ENCODE peak calls at places on chromosomes 13 and 19, in eight cellular contexts. One of them, this sample, is unnamed. For H3K4me1 and H3K9me3, the result is how much of the 10 kb centered on the place peaks cover.

GRCh38 chr19:5246554-5247155 is 94.0 kb downstream of the PTPRS start:
- DNase-seq in right lobe of liver: no peak
- DNase-seq in psoas muscle: no peak
- DNase-seq in tibial artery: no peak
- DNase-seq in gastrocnemius medialis: no peak
- DNase-seq in left ventricle myocardium inferior: no peak
- DNase-seq in esophagus muscularis mucosa: no peak
- DNase-seq in endothelial cell of umbilical vein: no peak
- DNase-seq in this sample: no peak

GRCh38 chr13:73060251-73061160 is 1.7 kb downstream of the KLF5 start:
- DNase-seq in right lobe of liver: no peak
- DNase-seq in psoas muscle: peak
- DNase-seq in tibial artery: peak
- DNase-seq in gastrocnemius medialis: peak
- DNase-seq in left ventricle myocardium inferior: no peak
- DNase-seq in esophagus muscularis mucosa: no peak
- DNase-seq in endothelial cell of umbilical vein: peak
- DNase-seq in this sample: no peak

GRCh38 chr19:14616310-14616870 is 33.5 kb downstream of the CLEC17A start:
- DNase-seq in right lobe of liver: no peak
- DNase-seq in psoas muscle: no peak
- DNase-seq in tibial artery: no peak
- DNase-seq in gastrocnemius medialis: no peak
- DNase-seq in left ventricle myocardium inferior: no peak
- DNase-seq in esophagus muscularis mucosa: no peak
- DNase-seq in endothelial cell of umbilical vein: no peak
- DNase-seq in this sample: peak

GRCh38 chr19:47001584-47001983 is 18.1 kb upstream of the NPAS1 start:
- DNase-seq in right lobe of liver: no peak
- DNase-seq in psoas muscle: no peak
- DNase-seq in tibial artery: no peak
- DNase-seq in gastrocnemius medialis: no peak
- DNase-seq in left ventricle myocardium inferior: no peak
- DNase-seq in esophagus muscularis mucosa: no peak
- DNase-seq in endothelial cell of umbilical vein: no peak
- DNase-seq in this sample: no peak

GRCh38 chr19:16850133-16850532 is 20.9 kb downstream of the SIN3B start:
- DNase-seq in right lobe of liver: no peak
- DNase-seq in psoas muscle: no peak
- DNase-seq in tibial artery: no peak
- DNase-seq in gastrocnemius medialis: no peak
- DNase-seq in left ventricle myocardium inferior: no peak
- DNase-seq in esophagus muscularis mucosa: no peak
- DNase-seq in endothelial cell of umbilical vein: no peak
- DNase-seq in this sample: no peak

GRCh38 chr19:16588089-16588823 is 16.0 kb upstream of the SLC35E1 start:
- DNase-seq in right lobe of liver: no peak
- DNase-seq in psoas muscle: peak
- DNase-seq in tibial artery: no peak
- DNase-seq in gastrocnemius medialis: peak
- DNase-seq in left ventricle myocardium inferior: no peak
- DNase-seq in esophagus muscularis mucosa: no peak
- DNase-seq in endothelial cell of umbilical vein: peak
- DNase-seq in this sample: no peak

GRCh38 chr13:80054806-80055205 is 286.1 kb downstream of the SPRY2 start:
- DNase-seq in right lobe of liver: no peak
- DNase-seq in psoas muscle: no peak
- DNase-seq in tibial artery: no peak
- DNase-seq in gastrocnemius medialis: no peak
- DNase-seq in left ventricle myocardium inferior: no peak
- DNase-seq in esophagus muscularis mucosa: no peak
- DNase-seq in endothelial cell of umbilical vein: no peak
- DNase-seq in this sample: no peak

GRCh38 chr19:30679286-30679685 is 307.1 kb downstream of the ZNF536 start:
- DNase-seq in right lobe of liver: no peak
- DNase-seq in psoas muscle: no peak
- DNase-seq in tibial artery: no peak
- DNase-seq in gastrocnemius medialis: no peak
- DNase-seq in left ventricle myocardium inferior: no peak
- DNase-seq in esophagus muscularis mucosa: no peak
- DNase-seq in endothelial cell of umbilical vein: no peak
- DNase-seq in this sample: no peak

GRCh38 chr19:46759817-46760333 is 13.6 kb upstream of the STRN4 start:
- DNase-seq in right lobe of liver: no peak
- DNase-seq in psoas muscle: no peak
- DNase-seq in tibial artery: peak
- DNase-seq in gastrocnemius medialis: peak
- DNase-seq in left ventricle myocardium inferior: no peak
- DNase-seq in esophagus muscularis mucosa: no peak
- DNase-seq in endothelial cell of umbilical vein: no peak
- DNase-seq in this sample: no peak

GRCh38 chr19:10748924-10749434 is 31.1 kb downstream of the DNM2 start:
- DNase-seq in right lobe of liver: peak
- DNase-seq in psoas muscle: no peak
- DNase-seq in tibial artery: no peak
- DNase-seq in gastrocnemius medialis: no peak
- DNase-seq in left ventricle myocardium inferior: peak
- DNase-seq in esophagus muscularis mucosa: no peak
- DNase-seq in endothelial cell of umbilical vein: peak
- DNase-seq in this sample: peak

GRCh38 chr19:10747674-10748073 is 29.8 kb downstream of the DNM2 start:
- DNase-seq in right lobe of liver: no peak
- DNase-seq in psoas muscle: no peak
- DNase-seq in tibial artery: no peak
- DNase-seq in gastrocnemius medialis: no peak
- DNase-seq in left ventricle myocardium inferior: no peak
- DNase-seq in esophagus muscularis mucosa: no peak
- DNase-seq in endothelial cell of umbilical vein: no peak
- DNase-seq in this sample: no peak

GRCh38 chr19:10749435-10750384 is 31.8 kb downstream of the DNM2 start:
- DNase-seq in right lobe of liver: no peak
- DNase-seq in psoas muscle: no peak
- DNase-seq in tibial artery: no peak
- DNase-seq in gastrocnemius medialis: no peak
- DNase-seq in left ventricle myocardium inferior: no peak
- DNase-seq in esophagus muscularis mucosa: no peak
- DNase-seq in endothelial cell of umbilical vein: no peak
- DNase-seq in this sample: peak

GRCh38 chr19:10747271-10747670 is 29.4 kb downstream of the DNM2 start:
- DNase-seq in right lobe of liver: no peak
- DNase-seq in psoas muscle: no peak
- DNase-seq in tibial artery: no peak
- DNase-seq in gastrocnemius medialis: peak
- DNase-seq in left ventricle myocardium inferior: no peak
- DNase-seq in esophagus muscularis mucosa: no peak
- DNase-seq in endothelial cell of umbilical vein: no peak
- DNase-seq in this sample: no peak

DNA sequence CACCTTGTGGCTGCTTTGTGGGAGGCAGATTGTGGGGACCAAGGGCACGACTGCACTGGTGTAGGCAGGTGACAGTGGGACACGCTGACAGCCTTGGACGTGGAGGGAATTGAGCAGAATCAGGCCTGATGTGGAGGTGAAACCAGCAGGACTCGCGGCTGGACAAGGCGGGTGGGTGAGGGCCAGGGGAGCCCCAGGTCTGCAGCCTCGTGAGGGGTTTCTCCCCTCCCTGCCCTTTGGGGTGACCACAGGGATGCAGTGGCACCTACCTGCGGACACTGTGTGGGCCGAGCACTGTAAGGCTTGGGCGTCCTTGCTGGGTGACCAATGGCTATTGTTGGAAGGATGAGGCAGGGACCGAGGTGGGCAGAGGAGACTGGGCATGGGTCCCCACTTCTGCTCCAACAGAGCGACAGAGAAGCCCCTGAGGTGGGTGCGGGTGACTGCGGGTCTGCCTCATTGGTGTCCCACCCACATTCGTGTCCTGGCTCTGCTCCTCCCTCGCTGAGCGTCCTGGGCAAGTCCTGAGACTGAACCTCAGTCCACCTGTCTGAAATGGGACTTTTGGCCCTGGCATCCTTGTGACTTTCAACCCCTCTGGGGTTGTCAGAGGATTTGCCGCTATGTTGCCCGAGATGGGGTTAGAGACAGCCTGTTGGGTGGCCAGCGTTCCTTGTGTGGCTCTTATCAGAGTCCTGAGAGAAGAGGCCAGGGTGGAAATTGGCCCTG is 30.5 kb downstream of the DNM2 start:
- DNase-seq in right lobe of liver: no peak
- DNase-seq in psoas muscle: no peak
- DNase-seq in tibial artery: no peak
- DNase-seq in gastrocnemius medialis: no peak
- DNase-seq in left ventricle myocardium inferior: no peak
- DNase-seq in esophagus muscularis mucosa: no peak
- DNase-seq in endothelial cell of umbilical vein: no peak
- DNase-seq in this sample: no peak
- H3K4me1 ChIP-seq in right lobe of liver: under half
- H3K4me1 ChIP-seq in psoas muscle: under half
- H3K4me1 ChIP-seq in tibial artery: under half
- H3K4me1 ChIP-seq in gastrocnemius medialis: half or more
- H3K4me1 ChIP-seq in left ventricle myocardium inferior: half or more
- H3K4me1 ChIP-seq in esophagus muscularis mucosa: half or more
- H3K4me1 ChIP-seq in endothelial cell of umbilical vein: under half
- H3K4me1 ChIP-seq in this sample: half or more

GRCh38 chr13:59542303-59542702 is 621.4 kb downstream of the DIAPH3 start:
- DNase-seq in right lobe of liver: no peak
- DNase-seq in psoas muscle: no peak
- DNase-seq in tibial artery: no peak
- DNase-seq in gastrocnemius medialis: no peak
- DNase-seq in left ventricle myocardium inferior: no peak
- DNase-seq in esophagus muscularis mucosa: no peak
- DNase-seq in endothelial cell of umbilical vein: no peak
- DNase-seq in this sample: no peak

GRCh38 chr13:59545007-59545406 is 618.7 kb downstream of the DIAPH3 start:
- DNase-seq in right lobe of liver: no peak
- DNase-seq in psoas muscle: no peak
- DNase-seq in tibial artery: no peak
- DNase-seq in gastrocnemius medialis: no peak
- DNase-seq in left ventricle myocardium inferior: no peak
- DNase-seq in esophagus muscularis mucosa: no peak
- DNase-seq in endothelial cell of umbilical vein: no peak
- DNase-seq in this sample: no peak

GRCh38 chr13:59546178-59546577 is 617.5 kb downstream of the DIAPH3 start:
- DNase-seq in right lobe of liver: no peak
- DNase-seq in psoas muscle: no peak
- DNase-seq in tibial artery: no peak
- DNase-seq in gastrocnemius medialis: no peak
- DNase-seq in left ventricle myocardium inferior: no peak
- DNase-seq in esophagus muscularis mucosa: no peak
- DNase-seq in endothelial cell of umbilical vein: no peak
- DNase-seq in this sample: no peak

GRCh38 chr13:59543418-59543817 is 620.3 kb downstream of the DIAPH3 start:
- DNase-seq in right lobe of liver: no peak
- DNase-seq in psoas muscle: no peak
- DNase-seq in tibial artery: no peak
- DNase-seq in gastrocnemius medialis: no peak
- DNase-seq in left ventricle myocardium inferior: no peak
- DNase-seq in esophagus muscularis mucosa: no peak
- DNase-seq in endothelial cell of umbilical vein: no peak
- DNase-seq in this sample: no peak

DNA sequence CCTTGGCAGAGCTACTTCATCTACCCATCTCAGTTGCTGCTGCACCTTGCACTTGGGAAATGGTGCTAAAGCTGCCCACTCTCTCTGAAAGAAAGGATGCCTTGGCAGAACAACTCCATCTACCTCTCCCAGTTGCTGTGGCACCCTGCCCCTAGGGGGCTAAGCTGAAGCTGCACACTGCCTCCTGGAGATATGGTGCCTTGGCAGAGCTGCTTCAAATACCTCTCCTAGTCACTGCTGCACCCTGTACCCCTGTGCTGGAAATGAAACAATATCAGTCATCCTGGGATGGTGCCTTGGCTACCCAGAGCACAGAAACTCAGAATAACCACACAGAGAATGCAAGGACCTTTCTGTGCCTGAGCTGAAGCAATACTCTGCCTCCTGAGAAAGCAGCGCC is 615.8 kb downstream of the DIAPH3 start:
- DNase-seq in right lobe of liver: no peak
- DNase-seq in psoas muscle: no peak
- DNase-seq in tibial artery: no peak
- DNase-seq in gastrocnemius medialis: no peak
- DNase-seq in left ventricle myocardium inferior: no peak
- DNase-seq in esophagus muscularis mucosa: no peak
- DNase-seq in endothelial cell of umbilical vein: no peak
- DNase-seq in this sample: no peak
- TF ChIP-seq CTCF in right lobe of liver: no peak
- TF ChIP-seq CTCF in psoas muscle: no peak
- TF ChIP-seq CTCF in tibial artery: no peak
- TF ChIP-seq CTCF in gastrocnemius medialis: no peak
- TF ChIP-seq CTCF in left ventricle myocardium inferior: no peak
- TF ChIP-seq CTCF in esophagus muscularis mucosa: no peak
- TF ChIP-seq CTCF in endothelial cell of umbilical vein: no peak
- TF ChIP-seq CTCF in this sample: no peak

DNA sequence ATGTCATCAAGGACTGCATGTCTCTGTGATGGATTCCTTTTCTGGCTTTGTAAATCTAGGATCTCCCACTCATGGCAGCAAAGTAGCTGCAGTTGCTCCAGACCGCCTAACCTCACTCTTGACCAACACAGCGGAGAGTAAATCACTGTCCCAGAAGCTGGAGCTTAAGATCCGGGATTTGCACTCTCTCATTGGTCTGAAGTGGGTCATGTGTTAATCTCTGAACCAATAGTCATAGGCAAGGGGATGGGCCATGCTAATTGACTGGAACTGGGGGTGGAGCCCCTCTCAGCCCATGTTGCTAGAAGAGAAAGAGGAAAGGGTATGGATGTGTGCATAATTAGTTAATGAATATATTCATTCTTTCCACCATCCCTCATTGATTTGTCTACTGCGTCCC is 34.0 kb downstream of the VAV1 start:
- DNase-seq in right lobe of liver: no peak
- DNase-seq in psoas muscle: no peak
- DNase-seq in tibial artery: no peak
- DNase-seq in gastrocnemius medialis: no peak
- DNase-seq in left ventricle myocardium inferior: no peak
- DNase-seq in esophagus muscularis mucosa: no peak
- DNase-seq in endothelial cell of umbilical vein: no peak
- DNase-seq in this sample: no peak
- H3K9me3 ChIP-seq in right lobe of liver: under half
- H3K9me3 ChIP-seq in psoas muscle: under half
- H3K9me3 ChIP-seq in tibial artery: under half
- H3K9me3 ChIP-seq in gastrocnemius medialis: under half
- H3K9me3 ChIP-seq in left ventricle myocardium inferior: under half
- H3K9me3 ChIP-seq in esophagus muscularis mucosa: under half
- H3K9me3 ChIP-seq in endothelial cell of umbilical vein: under half
- H3K9me3 ChIP-seq in this sample: under half

DNA sequence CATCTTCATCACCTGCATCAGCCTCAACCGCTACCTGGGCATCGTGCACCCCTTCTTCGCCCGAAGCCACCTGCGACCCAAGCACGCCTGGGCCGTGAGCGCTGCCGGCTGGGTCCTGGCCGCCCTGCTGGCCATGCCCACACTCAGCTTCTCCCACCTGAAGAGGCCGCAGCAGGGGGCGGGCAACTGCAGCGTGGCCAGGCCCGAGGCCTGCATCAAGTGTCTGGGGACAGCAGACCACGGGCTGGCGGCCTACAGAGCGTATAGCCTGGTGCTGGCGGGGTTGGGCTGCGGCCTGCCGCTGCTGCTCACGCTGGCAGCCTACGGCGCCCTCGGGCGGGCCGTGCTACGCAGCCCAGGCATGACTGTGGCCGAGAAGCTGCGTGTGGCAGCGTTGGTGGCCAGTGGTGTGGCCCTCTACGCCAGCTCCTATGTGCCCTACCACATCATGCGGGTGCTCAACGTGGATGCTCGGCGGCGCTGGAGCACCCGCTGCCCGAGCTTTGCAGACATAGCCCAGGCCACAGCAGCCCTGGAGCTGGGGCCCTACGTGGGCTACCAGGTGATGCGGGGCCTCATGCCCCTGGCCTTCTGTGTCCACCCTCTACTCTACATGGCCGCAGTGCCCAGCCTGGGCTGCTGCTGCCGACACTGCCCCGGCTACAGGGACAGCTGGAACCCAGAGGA is 2.6 kb downstream of the P2RY11 start:
- DNase-seq in right lobe of liver: no peak
- DNase-seq in psoas muscle: peak
- DNase-seq in tibial artery: no peak
- DNase-seq in gastrocnemius medialis: no peak
- DNase-seq in left ventricle myocardium inferior: no peak
- DNase-seq in esophagus muscularis mucosa: no peak
- DNase-seq in endothelial cell of umbilical vein: no peak
- DNase-seq in this sample: no peak
- H3K4me1 ChIP-seq in right lobe of liver: under half
- H3K4me1 ChIP-seq in psoas muscle: under half
- H3K4me1 ChIP-seq in tibial artery: under half
- H3K4me1 ChIP-seq in gastrocnemius medialis: under half
- H3K4me1 ChIP-seq in left ventricle myocardium inferior: under half
- H3K4me1 ChIP-seq in esophagus muscularis mucosa: under half
- H3K4me1 ChIP-seq in endothelial cell of umbilical vein: under half
- H3K4me1 ChIP-seq in this sample: under half